ENCODE peak calls at places on chromosomes 3 and 15, in nine cellular contexts. One of them, this sample, is unnamed.

GRCh38 chr15:63283126-63283525 is 5.7 kb downstream of the APH1B start:
- DNase-seq in fibroblast of lung: no peak
- DNase-seq in SJSA1: no peak
- DNase-seq in adrenal gland: no peak
- DNase-seq in mammary epithelial cell: no peak
- DNase-seq in PC-9: no peak
- DNase-seq in colonic mucosa: no peak
- DNase-seq in breast epithelium: no peak
- DNase-seq in right lobe of liver: peak; percentile 66
- DNase-seq in this sample: no peak

GRCh38 chr3:12194669-12195161 is 36.0 kb upstream of the TIMP4 start:
- DNase-seq in fibroblast of lung: peak; percentile 24
- DNase-seq in SJSA1: no peak
- DNase-seq in adrenal gland: no peak
- DNase-seq in mammary epithelial cell: peak; percentile 31
- DNase-seq in PC-9: peak; percentile 68
- DNase-seq in colonic mucosa: peak; percentile 84
- DNase-seq in breast epithelium: no peak
- DNase-seq in right lobe of liver: no peak
- DNase-seq in this sample: no peak

GRCh38 chr15:58957101-58957973 is 23.9 kb upstream of the SLTM start:
- DNase-seq in fibroblast of lung: peak; percentile 36
- DNase-seq in SJSA1: peak; percentile 61
- DNase-seq in adrenal gland: peak; percentile 47
- DNase-seq in mammary epithelial cell: peak; percentile 44
- DNase-seq in PC-9: peak; percentile 61
- DNase-seq in colonic mucosa: peak; percentile 68
- DNase-seq in breast epithelium: no peak
- DNase-seq in right lobe of liver: no peak
- DNase-seq in this sample: peak; percentile 64

GRCh38 chr15:45642203-45642932 is 7.5 kb downstream of the SQOR start:
- DNase-seq in fibroblast of lung: peak; percentile 89
- DNase-seq in SJSA1: no peak
- DNase-seq in adrenal gland: no peak
- DNase-seq in mammary epithelial cell: peak; percentile 55
- DNase-seq in PC-9: peak; percentile 46
- DNase-seq in colonic mucosa: no peak
- DNase-seq in breast epithelium: no peak
- DNase-seq in right lobe of liver: no peak
- DNase-seq in this sample: no peak

GRCh38 chr3:87810427-87810826 is 248.4 kb downstream of the CGGBP1 start:
- DNase-seq in fibroblast of lung: peak; percentile 11
- DNase-seq in SJSA1: no peak
- DNase-seq in adrenal gland: no peak
- DNase-seq in mammary epithelial cell: no peak
- DNase-seq in PC-9: no peak
- DNase-seq in colonic mucosa: no peak
- DNase-seq in breast epithelium: no peak
- DNase-seq in right lobe of liver: no peak
- DNase-seq in this sample: no peak

GRCh38 chr15:88029696-88030095 is 226.8 kb downstream of the NTRK3 start:
- DNase-seq in fibroblast of lung: peak; percentile 25
- DNase-seq in SJSA1: no peak
- DNase-seq in adrenal gland: no peak
- DNase-seq in mammary epithelial cell: no peak
- DNase-seq in PC-9: no peak
- DNase-seq in colonic mucosa: no peak
- DNase-seq in breast epithelium: no peak
- DNase-seq in right lobe of liver: no peak
- DNase-seq in this sample: no peak

GRCh38 chr15:62850791-62851291 is 191.7 kb upstream of the TPM1 start:
- DNase-seq in fibroblast of lung: peak; percentile 96
- DNase-seq in SJSA1: peak; percentile 89
- DNase-seq in adrenal gland: no peak
- DNase-seq in mammary epithelial cell: peak; percentile 60
- DNase-seq in PC-9: peak; percentile 85
- DNase-seq in colonic mucosa: no peak
- DNase-seq in breast epithelium: no peak
- DNase-seq in right lobe of liver: no peak
- DNase-seq in this sample: no peak

GRCh38 chr3:161171113-161171512 is 50.0 kb upstream of the NMD3 start:
- DNase-seq in fibroblast of lung: peak; percentile 94
- DNase-seq in SJSA1: peak; percentile 50
- DNase-seq in adrenal gland: peak; percentile 65
- DNase-seq in mammary epithelial cell: peak; percentile 60
- DNase-seq in PC-9: no peak
- DNase-seq in colonic mucosa: peak; percentile 19
- DNase-seq in breast epithelium: no peak
- DNase-seq in right lobe of liver: no peak
- DNase-seq in this sample: no peak

GRCh38 chr3:45567730-45568172 is 26.8 kb upstream of the LIMD1 start:
- DNase-seq in fibroblast of lung: no peak
- DNase-seq in SJSA1: no peak
- DNase-seq in adrenal gland: no peak
- DNase-seq in mammary epithelial cell: no peak
- DNase-seq in PC-9: no peak
- DNase-seq in colonic mucosa: no peak
- DNase-seq in breast epithelium: no peak
- DNase-seq in right lobe of liver: no peak
- DNase-seq in this sample: no peak

GRCh38 chr3:187063286-187064081 is 75.8 kb downstream of the RPL39L start:
- DNase-seq in fibroblast of lung: peak; percentile 53
- DNase-seq in SJSA1: no peak
- DNase-seq in adrenal gland: no peak
- DNase-seq in mammary epithelial cell: peak; percentile 79
- DNase-seq in PC-9: peak; percentile 99
- DNase-seq in colonic mucosa: no peak
- DNase-seq in breast epithelium: peak; percentile 41
- DNase-seq in right lobe of liver: no peak
- DNase-seq in this sample: no peak

GRCh38 chr15:60077581-60078359 is 73.7 kb downstream of the FOXB1 start:
- DNase-seq in fibroblast of lung: no peak
- DNase-seq in SJSA1: no peak
- DNase-seq in adrenal gland: no peak
- DNase-seq in mammary epithelial cell: no peak
- DNase-seq in PC-9: no peak
- DNase-seq in colonic mucosa: no peak
- DNase-seq in breast epithelium: no peak
- DNase-seq in right lobe of liver: no peak
- DNase-seq in this sample: no peak

GRCh38 chr15:78977091-78977571 is 32.3 kb upstream of the CTSH start:
- DNase-seq in fibroblast of lung: no peak
- DNase-seq in SJSA1: no peak
- DNase-seq in adrenal gland: no peak
- DNase-seq in mammary epithelial cell: no peak
- DNase-seq in PC-9: no peak
- DNase-seq in colonic mucosa: no peak
- DNase-seq in breast epithelium: no peak
- DNase-seq in right lobe of liver: no peak
- DNase-seq in this sample: no peak

GRCh38 chr3:193452338-193452737 is 73.8 kb upstream of the ATP13A5 start:
- DNase-seq in fibroblast of lung: no peak
- DNase-seq in SJSA1: no peak
- DNase-seq in adrenal gland: no peak
- DNase-seq in mammary epithelial cell: no peak
- DNase-seq in PC-9: no peak
- DNase-seq in colonic mucosa: no peak
- DNase-seq in breast epithelium: no peak
- DNase-seq in right lobe of liver: no peak
- DNase-seq in this sample: no peak

GRCh38 chr3:9770276-9770812 is 597 bp upstream of the CAMK1 start:
- DNase-seq in fibroblast of lung: no peak
- DNase-seq in SJSA1: no peak
- DNase-seq in adrenal gland: peak; percentile 95
- DNase-seq in mammary epithelial cell: no peak
- DNase-seq in PC-9: no peak
- DNase-seq in colonic mucosa: peak; percentile 93
- DNase-seq in breast epithelium: peak; percentile 64
- DNase-seq in right lobe of liver: peak; percentile 97
- DNase-seq in this sample: no peak

GRCh38 chr15:43238691-43239131 is 17.9 kb upstream of the EPB42 start:
- DNase-seq in fibroblast of lung: no peak
- DNase-seq in SJSA1: no peak
- DNase-seq in adrenal gland: no peak
- DNase-seq in mammary epithelial cell: peak; percentile 75
- DNase-seq in PC-9: no peak
- DNase-seq in colonic mucosa: no peak
- DNase-seq in breast epithelium: no peak
- DNase-seq in right lobe of liver: no peak
- DNase-seq in this sample: no peak

GRCh38 chr15:74958320-74958907 is 1.8 kb upstream of the RPP25 start:
- DNase-seq in fibroblast of lung: no peak
- DNase-seq in SJSA1: peak; percentile 69
- DNase-seq in adrenal gland: peak; percentile 46
- DNase-seq in mammary epithelial cell: no peak
- DNase-seq in PC-9: no peak
- DNase-seq in colonic mucosa: peak; percentile 87
- DNase-seq in breast epithelium: peak; percentile 50
- DNase-seq in right lobe of liver: peak; percentile 65
- DNase-seq in this sample: no peak

GRCh38 chr15:97728791-97729190 is 231.7 kb upstream of the ARRDC4 start:
- DNase-seq in fibroblast of lung: no peak
- DNase-seq in SJSA1: no peak
- DNase-seq in adrenal gland: no peak
- DNase-seq in mammary epithelial cell: no peak
- DNase-seq in PC-9: no peak
- DNase-seq in colonic mucosa: no peak
- DNase-seq in breast epithelium: no peak
- DNase-seq in right lobe of liver: no peak
- DNase-seq in this sample: no peak

GRCh38 chr3:72584262-72584661 is 264.0 kb downstream of the SHQ1 start:
- DNase-seq in fibroblast of lung: no peak
- DNase-seq in SJSA1: no peak
- DNase-seq in adrenal gland: no peak
- DNase-seq in mammary epithelial cell: no peak
- DNase-seq in PC-9: no peak
- DNase-seq in colonic mucosa: no peak
- DNase-seq in breast epithelium: no peak
- DNase-seq in right lobe of liver: no peak
- DNase-seq in this sample: no peak

GRCh38 chr3:189076459-189076858 is 95.3 kb upstream of the TPRG1 start:
- DNase-seq in fibroblast of lung: no peak
- DNase-seq in SJSA1: no peak
- DNase-seq in adrenal gland: no peak
- DNase-seq in mammary epithelial cell: no peak
- DNase-seq in PC-9: no peak
- DNase-seq in colonic mucosa: no peak
- DNase-seq in breast epithelium: no peak
- DNase-seq in right lobe of liver: no peak
- DNase-seq in this sample: no peak

GRCh38 chr3:125349556-125350165 is 25.5 kb downstream of the ZNF148 start:
- DNase-seq in fibroblast of lung: no peak
- DNase-seq in SJSA1: no peak
- DNase-seq in adrenal gland: no peak
- DNase-seq in mammary epithelial cell: no peak
- DNase-seq in PC-9: no peak
- DNase-seq in colonic mucosa: no peak
- DNase-seq in breast epithelium: no peak
- DNase-seq in right lobe of liver: no peak
- DNase-seq in this sample: no peak

DNA sequence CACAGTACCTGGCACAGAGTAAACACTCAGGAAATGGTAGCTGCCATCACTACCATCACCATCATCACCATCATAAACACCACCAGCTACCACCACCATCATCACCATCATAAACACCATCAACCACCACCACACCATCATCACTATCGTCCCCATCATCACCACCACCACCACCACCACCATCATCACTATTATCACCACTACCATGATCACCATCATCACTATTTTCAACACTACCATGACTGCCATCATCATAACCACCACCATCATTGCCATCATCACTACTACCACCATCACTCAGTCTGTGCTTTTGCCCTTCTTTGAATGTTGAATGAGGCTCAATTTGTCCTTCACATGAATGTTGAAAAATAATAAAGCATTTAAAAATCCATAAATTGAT is 21.2 kb upstream of the IL16 start:
- DNase-seq in fibroblast of lung: no peak
- DNase-seq in SJSA1: no peak
- DNase-seq in adrenal gland: no peak
- DNase-seq in mammary epithelial cell: no peak
- DNase-seq in PC-9: no peak
- DNase-seq in colonic mucosa: no peak
- DNase-seq in breast epithelium: no peak
- DNase-seq in right lobe of liver: no peak
- DNase-seq in this sample: no peak
- H3K4me3 ChIP-seq in fibroblast of lung: no peak overlapping the region
- H3K4me3 ChIP-seq in SJSA1: no peak overlapping the region
- H3K4me3 ChIP-seq in adrenal gland: no peak overlapping the region
- H3K4me3 ChIP-seq in mammary epithelial cell: no peak overlapping the region
- H3K4me3 ChIP-seq in PC-9: no peak overlapping the region
- H3K4me3 ChIP-seq in colonic mucosa: no peak overlapping the region
- H3K4me3 ChIP-seq in breast epithelium: no peak overlapping the region
- H3K4me3 ChIP-seq in right lobe of liver: no peak overlapping the region
- H3K4me3 ChIP-seq in this sample: no peak overlapping the region

GRCh38 chr3:130961458-130961857 is 65.2 kb downstream of the ASTE1 start:
- DNase-seq in fibroblast of lung: no peak
- DNase-seq in SJSA1: no peak
- DNase-seq in adrenal gland: no peak
- DNase-seq in mammary epithelial cell: no peak
- DNase-seq in PC-9: no peak
- DNase-seq in colonic mucosa: no peak
- DNase-seq in breast epithelium: no peak
- DNase-seq in right lobe of liver: no peak
- DNase-seq in this sample: no peak
- H3K36me3 ChIP-seq in fibroblast of lung: peaks cover 2% of the 10 kb centered on the region
- H3K36me3 ChIP-seq in SJSA1: peaks cover 59% of the 10 kb centered on the region
- H3K36me3 ChIP-seq in adrenal gland: no peaks in the 10 kb centered on the region
- H3K36me3 ChIP-seq in mammary epithelial cell: peaks cover 25% of the 10 kb centered on the region
- H3K36me3 ChIP-seq in PC-9: peaks cover 20% of the 10 kb centered on the region
- H3K36me3 ChIP-seq in colonic mucosa: no peaks in the 10 kb centered on the region
- H3K36me3 ChIP-seq in breast epithelium: no peaks in the 10 kb centered on the region
- H3K36me3 ChIP-seq in right lobe of liver: no peaks in the 10 kb centered on the region
- H3K36me3 ChIP-seq in this sample: peaks cover 15% of the 10 kb centered on the region

GRCh38 chr15:96538506-96538905 is 208.0 kb downstream of the NR2F2 start:
- DNase-seq in fibroblast of lung: no peak
- DNase-seq in SJSA1: no peak
- DNase-seq in adrenal gland: no peak
- DNase-seq in mammary epithelial cell: no peak
- DNase-seq in PC-9: no peak
- DNase-seq in colonic mucosa: no peak
- DNase-seq in breast epithelium: no peak
- DNase-seq in right lobe of liver: no peak
- DNase-seq in this sample: no peak
- H3K4me1 ChIP-seq in fibroblast of lung: no peaks in the 10 kb centered on the region
- H3K4me1 ChIP-seq in SJSA1: no peaks in the 10 kb centered on the region
- H3K4me1 ChIP-seq in adrenal gland: no peaks in the 10 kb centered on the region
- H3K4me1 ChIP-seq in mammary epithelial cell: no peaks in the 10 kb centered on the region
- H3K4me1 ChIP-seq in PC-9: no peaks in the 10 kb centered on the region
- H3K4me1 ChIP-seq in colonic mucosa: no peaks in the 10 kb centered on the region
- H3K4me1 ChIP-seq in breast epithelium: no peaks in the 10 kb centered on the region
- H3K4me1 ChIP-seq in right lobe of liver: no peaks in the 10 kb centered on the region
- H3K4me1 ChIP-seq in this sample: no peaks in the 10 kb centered on the region

GRCh38 chr3:52247455-52248164 is 2.1 kb downstream of the PPM1M start:
- DNase-seq in fibroblast of lung: no peak
- DNase-seq in SJSA1: no peak
- DNase-seq in adrenal gland: no peak
- DNase-seq in mammary epithelial cell: no peak
- DNase-seq in PC-9: no peak
- DNase-seq in colonic mucosa: no peak
- DNase-seq in breast epithelium: no peak
- DNase-seq in right lobe of liver: no peak
- DNase-seq in this sample: no peak
- H3K4me3 ChIP-seq in fibroblast of lung: no peak overlapping the region
- H3K4me3 ChIP-seq in SJSA1: no peak overlapping the region
- H3K4me3 ChIP-seq in adrenal gland: no peak overlapping the region
- H3K4me3 ChIP-seq in mammary epithelial cell: no peak overlapping the region
- H3K4me3 ChIP-seq in PC-9: no peak overlapping the region
- H3K4me3 ChIP-seq in colonic mucosa: no peak overlapping the region
- H3K4me3 ChIP-seq in breast epithelium: no peak overlapping the region
- H3K4me3 ChIP-seq in right lobe of liver: no peak overlapping the region
- H3K4me3 ChIP-seq in this sample: peak overlapping the region; percentile 70